ENCODE peak calls at places on chromosomes 12 and 14, in seven cellular contexts. One of them, this sample, is unnamed.

GRCh38 chr12:65325183-65325582 is 46.7 kb downstream of the MSRB3 start:
- DNase-seq in GM06990: no peak
- DNase-seq in sigmoid colon: no peak
- DNase-seq in HepG2: no peak
- DNase-seq in left lung: no peak
- DNase-seq in ovary: no peak
- DNase-seq in pancreas: no peak
- DNase-seq in this sample: no peak

GRCh38 chr14:100147181-100147631 is 12.2 kb downstream of the DEGS2 start:
- DNase-seq in GM06990: peak; percentile 59
- DNase-seq in sigmoid colon: no peak
- DNase-seq in HepG2: no peak
- DNase-seq in left lung: no peak
- DNase-seq in ovary: no peak
- DNase-seq in pancreas: no peak
- DNase-seq in this sample: no peak

GRCh38 chr12:133236556-133236955 is 879 bp upstream of the ANHX start:
- DNase-seq in GM06990: no peak
- DNase-seq in sigmoid colon: no peak
- DNase-seq in HepG2: no peak
- DNase-seq in left lung: no peak
- DNase-seq in ovary: no peak
- DNase-seq in pancreas: no peak
- DNase-seq in this sample: no peak

GRCh38 chr12:4250691-4251090 is 22.9 kb upstream of the CCND2 start:
- DNase-seq in GM06990: no peak
- DNase-seq in sigmoid colon: no peak
- DNase-seq in HepG2: no peak
- DNase-seq in left lung: no peak
- DNase-seq in ovary: no peak
- DNase-seq in pancreas: no peak
- DNase-seq in this sample: no peak

GRCh38 chr12:4806439-4807115 is 86.4 kb downstream of the GALNT8 start:
- DNase-seq in GM06990: no peak
- DNase-seq in sigmoid colon: no peak
- DNase-seq in HepG2: no peak
- DNase-seq in left lung: no peak
- DNase-seq in ovary: no peak
- DNase-seq in pancreas: no peak
- DNase-seq in this sample: no peak

GRCh38 chr12:128695697-128696096 is 128.1 kb downstream of the SLC15A4 start:
- DNase-seq in GM06990: no peak
- DNase-seq in sigmoid colon: no peak
- DNase-seq in HepG2: no peak
- DNase-seq in left lung: no peak
- DNase-seq in ovary: no peak
- DNase-seq in pancreas: no peak
- DNase-seq in this sample: no peak

GRCh38 chr12:12610711-12611110 is 965 bp upstream of the CREBL2 start:
- DNase-seq in GM06990: no peak
- DNase-seq in sigmoid colon: no peak
- DNase-seq in HepG2: no peak
- DNase-seq in left lung: no peak
- DNase-seq in ovary: no peak
- DNase-seq in pancreas: no peak
- DNase-seq in this sample: no peak

GRCh38 chr14:74955229-74955999 is at the start of gene PGF:
- DNase-seq in GM06990: peak; percentile 40
- DNase-seq in sigmoid colon: peak; percentile 83
- DNase-seq in HepG2: no peak
- DNase-seq in left lung: peak; percentile 73
- DNase-seq in ovary: peak; percentile 65
- DNase-seq in pancreas: peak; percentile 76
- DNase-seq in this sample: peak; percentile 30

GRCh38 chr12:109767456-109767855 is 53.8 kb downstream of the FAM222A start:
- DNase-seq in GM06990: no peak
- DNase-seq in sigmoid colon: no peak
- DNase-seq in HepG2: no peak
- DNase-seq in left lung: no peak
- DNase-seq in ovary: no peak
- DNase-seq in pancreas: no peak
- DNase-seq in this sample: no peak

GRCh38 chr12:604956-605355 is 58.3 kb downstream of the NINJ2 start:
- DNase-seq in GM06990: no peak
- DNase-seq in sigmoid colon: no peak
- DNase-seq in HepG2: no peak
- DNase-seq in left lung: no peak
- DNase-seq in ovary: no peak
- DNase-seq in pancreas: no peak
- DNase-seq in this sample: no peak

GRCh38 chr14:52072266-52072780 is 3.5 kb upstream of the NID2 start:
- DNase-seq in GM06990: no peak
- DNase-seq in sigmoid colon: no peak
- DNase-seq in HepG2: no peak
- DNase-seq in left lung: no peak
- DNase-seq in ovary: no peak
- DNase-seq in pancreas: no peak
- DNase-seq in this sample: no peak

GRCh38 chr12:12791756-12792346 is 6.4 kb downstream of the APOLD1 start:
- DNase-seq in GM06990: no peak
- DNase-seq in sigmoid colon: peak; percentile 69
- DNase-seq in HepG2: no peak
- DNase-seq in left lung: no peak
- DNase-seq in ovary: peak; percentile 31
- DNase-seq in pancreas: no peak
- DNase-seq in this sample: peak; percentile 62

GRCh38 chr12:78018146-78018910 is 187.6 kb downstream of the NAV3 start:
- DNase-seq in GM06990: no peak
- DNase-seq in sigmoid colon: peak; percentile 70
- DNase-seq in HepG2: peak; percentile 3
- DNase-seq in left lung: no peak
- DNase-seq in ovary: no peak
- DNase-seq in pancreas: peak; percentile 15
- DNase-seq in this sample: peak; percentile 44

GRCh38 chr12:64675795-64676194 is 65.5 kb downstream of the RASSF3 start:
- DNase-seq in GM06990: no peak
- DNase-seq in sigmoid colon: peak; percentile 83
- DNase-seq in HepG2: no peak
- DNase-seq in left lung: no peak
- DNase-seq in ovary: no peak
- DNase-seq in pancreas: peak; percentile 61
- DNase-seq in this sample: peak; percentile 63

GRCh38 chr14:61126083-61126962 is 145.3 kb downstream of the SLC38A6 start:
- DNase-seq in GM06990: no peak
- DNase-seq in sigmoid colon: no peak
- DNase-seq in HepG2: no peak
- DNase-seq in left lung: no peak
- DNase-seq in ovary: no peak
- DNase-seq in pancreas: no peak
- DNase-seq in this sample: peak; percentile 27

GRCh38 chr14:92969470-92970232 is 46.7 kb downstream of the CHGA start:
- DNase-seq in GM06990: no peak
- DNase-seq in sigmoid colon: no peak
- DNase-seq in HepG2: no peak
- DNase-seq in left lung: no peak
- DNase-seq in ovary: no peak
- DNase-seq in pancreas: peak; percentile 13
- DNase-seq in this sample: no peak

GRCh38 chr14:42011221-42011620 is 404.5 kb downstream of the LRFN5 start:
- DNase-seq in GM06990: peak; percentile 3
- DNase-seq in sigmoid colon: no peak
- DNase-seq in HepG2: no peak
- DNase-seq in left lung: no peak
- DNase-seq in ovary: no peak
- DNase-seq in pancreas: no peak
- DNase-seq in this sample: no peak

GRCh38 chr14:106585692-106586091 is 1059.3 kb downstream of the TMEM121 start:
- DNase-seq in GM06990: no peak
- DNase-seq in sigmoid colon: no peak
- DNase-seq in HepG2: no peak
- DNase-seq in left lung: no peak
- DNase-seq in ovary: no peak
- DNase-seq in pancreas: no peak
- DNase-seq in this sample: no peak
- H3K4me3 ChIP-seq in GM06990: no peak overlapping the region
- H3K4me3 ChIP-seq in sigmoid colon: no peak overlapping the region
- H3K4me3 ChIP-seq in HepG2: no peak overlapping the region
- H3K4me3 ChIP-seq in left lung: no peak overlapping the region
- H3K4me3 ChIP-seq in ovary: no peak overlapping the region
- H3K4me3 ChIP-seq in pancreas: no peak overlapping the region
- H3K4me3 ChIP-seq in this sample: no peak overlapping the region

DNA sequence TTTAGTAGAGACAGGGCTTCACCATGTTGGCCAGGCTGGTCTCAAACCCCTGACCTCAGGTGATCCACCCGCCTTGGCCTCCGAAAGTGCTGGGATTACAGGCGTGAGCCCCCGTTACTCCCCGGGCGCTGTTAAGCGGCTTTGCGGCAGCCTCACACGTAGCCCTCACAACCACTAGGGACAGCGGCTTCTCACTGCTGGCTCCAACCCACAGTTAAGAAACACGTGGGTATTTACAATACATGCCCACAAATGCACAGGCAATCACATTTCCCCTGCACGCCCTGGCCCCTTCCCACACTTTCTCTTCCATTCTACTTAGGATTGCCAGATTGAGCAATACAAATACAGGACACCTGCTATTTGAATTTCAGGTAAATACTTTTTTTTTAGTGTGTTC is 37.0 kb upstream of the EIF5 start:
- DNase-seq in GM06990: no peak
- DNase-seq in sigmoid colon: peak; percentile 46
- DNase-seq in HepG2: no peak
- DNase-seq in left lung: peak; percentile 29
- DNase-seq in ovary: no peak
- DNase-seq in pancreas: no peak
- DNase-seq in this sample: no peak
- TF ChIP-seq CTCF in GM06990: no peak
- TF ChIP-seq CTCF in sigmoid colon: no peak
- TF ChIP-seq CTCF in HepG2: peak; percentile 28
- TF ChIP-seq CTCF in left lung: no peak
- TF ChIP-seq CTCF in ovary: no peak
- TF ChIP-seq CTCF in pancreas: no peak
- TF ChIP-seq CTCF in this sample: peak; percentile 9

DNA sequence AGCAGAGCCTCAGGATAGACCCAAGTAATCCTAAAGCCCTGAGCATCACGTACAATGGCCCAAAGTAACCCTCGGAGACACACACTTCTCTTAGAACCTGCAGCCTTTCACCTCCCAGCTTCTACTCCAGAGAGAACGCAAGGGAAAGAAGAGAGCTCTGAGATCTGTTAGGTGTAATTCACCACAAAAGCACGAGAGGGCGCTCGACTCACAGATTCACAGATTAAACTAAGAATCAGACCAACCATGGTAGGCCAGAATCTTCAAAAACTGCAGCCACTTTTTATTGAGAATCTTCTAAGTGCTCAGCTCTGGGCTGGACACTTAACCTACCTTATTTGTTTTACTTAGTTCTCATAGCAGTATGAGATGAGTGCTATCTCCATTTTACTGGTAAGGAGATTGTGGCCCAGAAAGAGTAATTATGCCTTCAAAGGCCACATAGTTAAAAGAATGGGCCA is 1.3 kb upstream of the DDX23 start:
- DNase-seq in GM06990: peak; percentile 72
- DNase-seq in sigmoid colon: peak; percentile 94
- DNase-seq in HepG2: peak; percentile 88
- DNase-seq in left lung: peak; percentile 83
- DNase-seq in ovary: peak; percentile 85
- DNase-seq in pancreas: peak; percentile 83
- DNase-seq in this sample: peak; percentile 93
- H3K4me3 ChIP-seq in GM06990: peak overlapping the region; percentile 97
- H3K4me3 ChIP-seq in sigmoid colon: peak overlapping the region; percentile 92
- H3K4me3 ChIP-seq in HepG2: peak overlapping the region; percentile 98
- H3K4me3 ChIP-seq in left lung: peak overlapping the region; percentile 94
- H3K4me3 ChIP-seq in ovary: peak overlapping the region; percentile 90
- H3K4me3 ChIP-seq in pancreas: peak overlapping the region; percentile 95
- H3K4me3 ChIP-seq in this sample: peak overlapping the region; percentile 99

DNA sequence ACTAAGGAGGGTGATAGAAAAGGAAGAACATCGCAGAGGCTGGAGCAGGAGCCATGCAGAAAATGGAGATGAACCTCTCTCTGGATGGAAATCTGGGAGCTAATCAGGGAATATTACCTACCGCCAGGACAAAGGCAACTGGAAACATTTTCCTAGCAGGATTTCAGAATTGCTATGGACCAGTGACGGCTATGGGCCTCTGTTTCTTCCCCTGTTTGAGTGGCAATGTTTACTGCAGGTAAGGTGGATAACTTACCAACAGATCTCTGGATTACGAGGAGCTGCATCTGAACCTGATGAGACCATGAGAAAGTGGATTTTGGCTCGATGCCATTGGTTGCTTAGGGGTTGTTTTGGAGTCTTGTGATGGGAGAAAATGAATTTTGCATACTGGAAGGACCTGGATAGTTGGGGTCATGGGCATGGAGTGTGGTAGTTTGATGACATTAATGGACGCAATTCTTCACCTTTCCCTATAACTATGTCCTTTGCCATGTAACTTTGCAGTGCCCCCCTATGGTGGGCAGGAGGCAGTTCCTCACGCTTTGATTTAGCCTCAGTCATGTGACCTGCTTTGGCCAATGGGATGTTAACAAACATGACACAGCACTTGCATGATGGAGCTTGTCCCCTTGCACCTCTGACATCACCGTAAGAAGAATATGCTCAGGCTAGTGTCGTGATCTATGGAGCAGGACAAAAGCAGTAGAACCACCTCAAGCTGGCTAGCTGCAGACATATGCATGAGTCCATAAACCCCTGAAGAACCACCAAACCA is 51.1 kb downstream of the CALM1 start:
- DNase-seq in GM06990: no peak
- DNase-seq in sigmoid colon: no peak
- DNase-seq in HepG2: peak; percentile 50
- DNase-seq in left lung: no peak
- DNase-seq in ovary: no peak
- DNase-seq in pancreas: no peak
- DNase-seq in this sample: no peak
- TF ChIP-seq CTCF in GM06990: no peak
- TF ChIP-seq CTCF in sigmoid colon: no peak
- TF ChIP-seq CTCF in HepG2: no peak
- TF ChIP-seq CTCF in left lung: no peak
- TF ChIP-seq CTCF in ovary: no peak
- TF ChIP-seq CTCF in pancreas: no peak
- TF ChIP-seq CTCF in this sample: no peak

GRCh38 chr14:35331605-35332516 is 39.7 kb downstream of the PSMA6 start:
- DNase-seq in GM06990: no peak
- DNase-seq in sigmoid colon: no peak
- DNase-seq in HepG2: peak; percentile 75
- DNase-seq in left lung: peak; percentile 77
- DNase-seq in ovary: no peak
- DNase-seq in pancreas: peak; percentile 61
- DNase-seq in this sample: peak; percentile 47

GRCh38 chr14:35333797-35334743 is 41.9 kb downstream of the PSMA6 start:
- DNase-seq in GM06990: no peak
- DNase-seq in sigmoid colon: no peak
- DNase-seq in HepG2: peak; percentile 78
- DNase-seq in left lung: no peak
- DNase-seq in ovary: no peak
- DNase-seq in pancreas: no peak
- DNase-seq in this sample: no peak

GRCh38 chr14:35332517-35333346 is 40.5 kb downstream of the PSMA6 start:
- DNase-seq in GM06990: no peak
- DNase-seq in sigmoid colon: no peak
- DNase-seq in HepG2: no peak
- DNase-seq in left lung: peak; percentile 49
- DNase-seq in ovary: no peak
- DNase-seq in pancreas: no peak
- DNase-seq in this sample: no peak

GRCh38 chr14:35335388-35336092 is 43.4 kb downstream of the PSMA6 start:
- DNase-seq in GM06990: no peak
- DNase-seq in sigmoid colon: peak; percentile 77
- DNase-seq in HepG2: peak; percentile 86
- DNase-seq in left lung: peak; percentile 51
- DNase-seq in ovary: peak; percentile 75
- DNase-seq in pancreas: peak; percentile 84
- DNase-seq in this sample: no peak

GRCh38 chr14:35333347-35333730 is 41.2 kb downstream of the PSMA6 start:
- DNase-seq in GM06990: no peak
- DNase-seq in sigmoid colon: no peak
- DNase-seq in HepG2: no peak
- DNase-seq in left lung: no peak
- DNase-seq in ovary: no peak
- DNase-seq in pancreas: no peak
- DNase-seq in this sample: no peak
- H3K4me3 ChIP-seq in GM06990: no peak overlapping the region
- H3K4me3 ChIP-seq in sigmoid colon: no peak overlapping the region
- H3K4me3 ChIP-seq in HepG2: peak overlapping the region; percentile 38
- H3K4me3 ChIP-seq in left lung: no peak overlapping the region
- H3K4me3 ChIP-seq in ovary: no peak overlapping the region
- H3K4me3 ChIP-seq in pancreas: no peak overlapping the region
- H3K4me3 ChIP-seq in this sample: no peak overlapping the region